ENCODE peak calls at places on chromosomes 16 and 17, in seven cellular contexts. O, D, H, A, Y, K and B are unnamed samples.
A peak's percentile ranks its signal among the peaks of the same experiment; 100 is the strongest.

GRCh38 chr16:1494711-1495110 is 1.6 kb downstream of the TELO2 start:
- DNase-seq in O (no peak), D (no peak), H (no peak), Y (no peak), K (no peak), A (no peak), B (no peak)

GRCh38 chr16:2912330-2913199 is 834 bp downstream of the FLYWCH1 start:
- DNase-seq in H (no peak), A (no peak), D (peak; percentile 44), Y (no peak), O (no peak), K (no peak), B (no peak)

GRCh38 chr17:43367588-43368242 is 31.1 kb upstream of the ARL4D start:
- DNase-seq in A (no peak), O (peak; percentile 97), D (peak; percentile 90), Y (no peak), H (peak; percentile 21), K (peak; percentile 82), B (peak; percentile 47)

GRCh38 chr16:47644661-47645060 is 183.5 kb downstream of the PHKB start:
- DNase-seq in A (no peak), Y (no peak), D (peak; percentile 63), O (no peak), H (no peak), K (no peak), B (no peak)

GRCh38 chr16:8108991-8109509 is 481.3 kb downstream of the TMEM114 start:
- DNase-seq in O (no peak), K (no peak), A (no peak), H (no peak), Y (no peak), D (no peak), B (no peak)

GRCh38 chr16:2963611-2964415 is at the start of gene KREMEN2:
- DNase-seq in K (peak; percentile 76), D (peak; percentile 53), H (peak; percentile 46), A (no peak), O (peak; percentile 52), Y (peak; percentile 32), B (no peak)

GRCh38 chr16:85682516-85682915 is 6.2 kb downstream of the GINS2 start:
- DNase-seq in K (no peak), Y (no peak), H (no peak), O (no peak), A (no peak), D (no peak), B (no peak)

GRCh38 chr17:19485800-19486340 is 47.8 kb upstream of the SLC47A1 start:
- DNase-seq in H (no peak), O (no peak), D (no peak), Y (no peak), A (no peak), K (no peak), B (no peak)

GRCh38 chr17:46117117-46117516 is 76.1 kb downstream of the KANSL1 start:
- DNase-seq in Y (no peak), K (no peak), O (no peak), D (no peak), A (no peak), H (no peak), B (no peak)

GRCh38 chr16:19098173-19098572 is 15.6 kb upstream of the ITPRIPL2 start:
- DNase-seq in O (no peak), K (no peak), D (no peak), H (no peak), Y (no peak), A (no peak), B (no peak)

GRCh38 chr16:13337482-13337881 is 436.1 kb downstream of the SHISA9 start:
- DNase-seq in H (no peak), O (no peak), D (no peak), A (no peak), K (no peak), Y (no peak), B (no peak)

GRCh38 chr17:10798332-10798749 is 5.6 kb downstream of the TMEM238L start:
- DNase-seq in A (peak; percentile 46), H (no peak), O (no peak), K (no peak), D (no peak), Y (peak; percentile 69), B (no peak)

GRCh38 chr16:34803683-34804416 is 1344.4 kb downstream of the TP53TG3F start:
- DNase-seq in D (no peak), O (no peak), K (no peak), H (no peak), A (no peak), Y (no peak), B (no peak)

GRCh38 chr16:84704253-84704652 is 4.5 kb downstream of the USP10 start:
- DNase-seq in O (no peak), Y (no peak), A (no peak), H (no peak), D (no peak), K (no peak), B (no peak)

GRCh38 chr16:48053346-48053745 is 102.4 kb downstream of the ABCC12 start:
- DNase-seq in Y (no peak), O (no peak), A (no peak), K (no peak), D (peak; percentile 27), H (peak; percentile 47), B (peak; percentile 5)

GRCh38 chr17:13462161-13462560 is 139.6 kb downstream of the HS3ST3A1 start:
- DNase-seq in K (no peak), O (no peak), Y (no peak), A (no peak), D (no peak), H (no peak), B (no peak)

GRCh38 chr17:72706396-72706981 is 386.0 kb downstream of the SLC39A11 start:
- DNase-seq in Y (no peak), K (no peak), A (no peak), D (no peak), O (peak; percentile 30), H (no peak), B (no peak)

GRCh38 chr17:3038941-3039340 is 24.5 kb downstream of the OR1D5 start:
- DNase-seq in Y (no peak), O (no peak), A (no peak), H (no peak), K (no peak), D (no peak), B (no peak)

GRCh38 chr17:76753061-76753961 is 15.4 kb downstream of the MFSD11 start:
- DNase-seq in A (no peak), Y (no peak), D (no peak), K (no peak), H (no peak), O (no peak), B (no peak)

GRCh38 chr17:71438631-71439146 is 682.1 kb upstream of the SOX9 start:
- DNase-seq in Y (no peak), O (peak; percentile 78), D (peak; percentile 87), K (peak; percentile 4), H (no peak), A (no peak), B (no peak)

GRCh38 chr17:78597923-78598545 is 20.8 kb upstream of the DNAH17 start:
- DNase-seq in H (no peak), Y (no peak), A (no peak), K (no peak), D (no peak), O (no peak), B (no peak)

GRCh38 chr16:11004351-11004750 is 60.0 kb downstream of the CLEC16A start:
- DNase-seq in Y (no peak), H (no peak), O (no peak), K (no peak), D (no peak), A (peak; percentile 67), B (no peak)

GRCh38 chr16:56912746-56913703 is 18.9 kb upstream of the HERPUD1 start:
- DNase-seq in Y (no peak), D (no peak), K (no peak), H (no peak), A (no peak), O (no peak), B (no peak)

GRCh38 chr16:81601008-81601428 is 156.4 kb downstream of the CMIP start:
- DNase-seq in K (no peak), H (no peak), A (peak; percentile 79), O (no peak), D (peak; percentile 86), Y (no peak), B (no peak)

GRCh38 chr17:14739656-14740431 is 439.0 kb downstream of the HS3ST3B1 start:
- DNase-seq in O (no peak), D (no peak), K (no peak), Y (no peak), A (no peak), H (no peak), B (no peak)

GRCh38 chr16:81511371-81511770 is 66.8 kb downstream of the CMIP start:
- DNase-seq in D (no peak), K (no peak), A (no peak), H (no peak), O (no peak), Y (no peak), B (no peak)

GRCh38 chr16:58443783-58444182 is 51.5 kb downstream of the GINS3 start:
- DNase-seq in Y (no peak), O (no peak), D (no peak), A (no peak), H (no peak), K (no peak), B (no peak)

GRCh38 chr17:48541574-48542113 is 3.3 kb downstream of the HOXB2 start:
- DNase-seq in K (peak; percentile 55), O (no peak), H (no peak), D (no peak), Y (peak; percentile 30), A (no peak), B (no peak)